ENCODE peak calls at places on chromosomes 4 and X, in nine cellular contexts. I is stimulated activated CD4-positive, alpha-beta T cell treated with anti-CD3 and anti-CD28 coated beads, Interleukin-12 subunit alpha, Interleukin-12 subunit beta, amount 100 ng/mL, for 48 hours; V is HAP-1; R is HFF-Myc; Y is globus pallidus; E is stimulated activated CD8-positive, alpha-beta memory T cell treated with anti-CD3 and anti-CD28 coated beads, Interleukin-12 subunit alpha, Interleukin-12 subunit beta, amount 100 ng/mL, for 4 hours; W is fibroblast of the conjunctiva; F is adrenal gland; D is Calu3. L is an unnamed sample.

GRCh38 chrX:1239681-1240142 is 27.3 kb upstream of the CRLF2 start:
- DNase-seq in I (no peak), V (no peak), R (no peak), Y (peak; percentile 59), E (peak; percentile 6), W (no peak), F (peak; percentile 36), D (no peak), L (peak; percentile 95)

GRCh38 chr4:47615385-47615784 is 130.3 kb downstream of the ATP10D start:
- DNase-seq in I (no peak), V (no peak), R (no peak), Y (no peak), E (no peak), W (no peak), F (no peak), D (no peak), L (no peak)

GRCh38 chr4:97013309-97014106 is 1129.8 kb downstream of the STPG2 start:
- DNase-seq in I (no peak), V (no peak), R (no peak), Y (no peak), E (no peak), W (no peak), F (no peak), D (no peak), L (no peak)

GRCh38 chr4:1975880-1976279 is 32.9 kb downstream of the NELFA start:
- DNase-seq in I (no peak), V (no peak), R (no peak), Y (no peak), E (no peak), W (no peak), F (no peak), D (no peak), L (no peak)

GRCh38 chr4:172521171-172521570 is 647.4 kb upstream of the GALNT7 start:
- DNase-seq in I (no peak), V (no peak), R (no peak), Y (no peak), E (no peak), W (no peak), F (no peak), D (no peak), L (no peak)

GRCh38 chr4:108042927-108043326 is 53.2 kb downstream of the HADH start:
- DNase-seq in I (no peak), V (no peak), R (no peak), Y (no peak), E (no peak), W (no peak), F (no peak), D (no peak), L (no peak)

GRCh38 chrX:136879001-136879667 is 1.4 kb downstream of the RBMX start:
- DNase-seq in I (no peak), V (no peak), R (no peak), Y (peak; percentile 1), E (no peak), W (no peak), F (no peak), D (no peak), L (no peak)

GRCh38 chrX:57119416-57119815 is 1.9 kb downstream of the SPIN2B start:
- DNase-seq in I (no peak), V (no peak), R (no peak), Y (peak; percentile 15), E (no peak), W (no peak), F (no peak), D (no peak), L (no peak)

GRCh38 chr4:137967480-137968190 is 274.5 kb downstream of the SLC7A11 start:
- DNase-seq in I (no peak), V (no peak), R (no peak), Y (no peak), E (no peak), W (no peak), F (no peak), D (no peak), L (no peak)

GRCh38 chrX:151973851-151974335 is 583 bp downstream of the GABRE start:
- DNase-seq in I (no peak), V (no peak), R (no peak), Y (no peak), E (no peak), W (no peak), F (no peak), D (peak; percentile 37), L (no peak)

GRCh38 chrX:22095306-22095705 is 63.2 kb downstream of the PHEX start:
- DNase-seq in I (no peak), V (no peak), R (no peak), Y (no peak), E (no peak), W (peak; percentile 20), F (no peak), D (no peak), L (no peak)

GRCh38 chrX:38805294-38806053 is 4.2 kb downstream of the MID1IP1 start:
- DNase-seq in I (no peak), V (peak; percentile 70), R (no peak), Y (peak; percentile 69), E (peak; percentile 36), W (peak; percentile 61), F (peak; percentile 54), D (peak; percentile 68), L (no peak)